ENCODE peak calls at places on chromosomes 16 and 17, in five cellular contexts. T is HFF-Myc; H is GM19239; K is stimulated activated CD8-positive, alpha-beta memory T cell treated with anti-CD3 and anti-CD28 coated beads, Interleukin-15, amount 100 ng/mL, for 4 hours; E is activated CD4-positive, CD25-positive, alpha-beta regulatory T cell. X is an unnamed sample.

GRCh38 chr16:11674818-11675560 is 6.7 kb downstream of the SNN start:
- DNase-seq in T (no peak), H (no peak), K (no peak), E (no peak), X (no peak)

GRCh38 chr16:19434584-19434983 is 16.9 kb downstream of the TMC5 start:
- DNase-seq in T (no peak), H (no peak), K (no peak), E (no peak), X (no peak)

GRCh38 chr16:13909872-13910303 is 10.1 kb upstream of the ERCC4 start:
- DNase-seq in T (no peak), H (no peak), K (no peak), E (no peak), X (no peak)

GRCh38 chr17:59427996-59428395 is 96.5 kb downstream of the YPEL2 start:
- DNase-seq in T (no peak), H (no peak), K (no peak), E (no peak), X (no peak)

GRCh38 chr17:17036520-17036998 is 5.7 kb upstream of the MPRIP start:
- DNase-seq in T (no peak), H (no peak), K (no peak), E (no peak), X (no peak)

GRCh38 chr17:49941427-49941826 is 27.6 kb upstream of the DLX4 start:
- DNase-seq in T (no peak), H (no peak), K (no peak), E (no peak), X (no peak)

GRCh38 chr16:71626018-71626857 is at the start of gene MARVELD3:
- DNase-seq in T (no peak), H (peak), K (no peak), E (peak), X (no peak)

GRCh38 chr17:70084476-70084875 is 9.5 kb downstream of the KCNJ16 start:
- DNase-seq in T (no peak), H (no peak), K (no peak), E (no peak), X (no peak)

GRCh38 chr16:81492965-81493754 is 48.6 kb downstream of the CMIP start:
- DNase-seq in T (no peak), H (no peak), K (no peak), E (no peak), X (no peak)

GRCh38 chr17:9247401-9247938 is 226.2 kb downstream of the NTN1 start:
- DNase-seq in T (no peak), H (no peak), K (no peak), E (no peak), X (no peak)

GRCh38 chr16:648071-648785 is 937 bp upstream of the WDR90 start:
- DNase-seq in T (no peak), H (peak), K (no peak), E (peak), X (no peak)

GRCh38 chr17:81034168-81034777 is 678 bp upstream of the BAIAP2 start:
- DNase-seq in T (no peak), H (no peak), K (no peak), E (no peak), X (no peak)

GRCh38 chr16:83847371-83848225 is 39.8 kb downstream of the HSBP1 start:
- DNase-seq in T (no peak), H (no peak), K (no peak), E (no peak), X (peak)

GRCh38 chr17:38674013-38674748 is 576 bp downstream of the EPOP start:
- DNase-seq in T (no peak), H (no peak), K (no peak), E (no peak), X (no peak)

GRCh38 chr17:18356624-18357023 is 6.7 kb downstream of the SHMT1 start:
- DNase-seq in T (no peak), H (no peak), K (no peak), E (no peak), X (no peak)

GRCh38 chr17:62163847-62164246 is 98.8 kb upstream of the MED13 start:
- DNase-seq in T (no peak), H (no peak), K (no peak), E (no peak), X (no peak)

X was measured in SIG-M5.